ENCODE peak calls at places on chromosomes 5 and 9, in seven cellular contexts. U is H4; N is GM18507; P is NCI-H1092 treated with DMSO at 0.1 percent for 48 hours; Z is mucosa of gallbladder; R is activated naive CD8-positive, alpha-beta T cell treated with anti-CD3 and anti-CD28 coated beads, Interleukin-2, amount 50 U/mL, for 24 hours; V is stimulated activated CD4-positive, alpha-beta T cell treated with anti-CD3 and anti-CD28 coated beads, Interleukin-4, amount 100 ng/mL, for 4 hours. K is an unnamed sample.

GRCh38 chr9:101485873-101486692 is 47.6 kb upstream of the RNF20 start:
- DNase-seq in U (no peak), N (no peak), P (peak), Z (peak), R (peak), V (no peak), K (peak)

GRCh38 chr5:139649082-139649991 is 1.2 kb downstream of the CXXC5 start:
- DNase-seq in U (no peak), N (no peak), P (no peak), Z (no peak), R (no peak), V (no peak), K (peak)

GRCh38 chr5:157566902-157567489 is 8.6 kb downstream of the ADAM19 start:
- DNase-seq in U (no peak), N (no peak), P (no peak), Z (no peak), R (no peak), V (no peak), K (no peak)

GRCh38 chr5:141762790-141763368 is 80.8 kb upstream of the ARAP3 start:
- DNase-seq in U (no peak), N (no peak), P (no peak), Z (no peak), R (no peak), V (no peak), K (no peak)

GRCh38 chr9:137190315-137190853 is 1.9 kb downstream of the SSNA1 start:
- DNase-seq in U (no peak), N (no peak), P (no peak), Z (no peak), R (no peak), V (no peak), K (no peak)

GRCh38 chr9:4833781-4834560 is 41.2 kb downstream of the RCL1 start:
- DNase-seq in U (no peak), N (no peak), P (no peak), Z (no peak), R (no peak), V (no peak), K (no peak)

GRCh38 chr5:15452030-15452429 is 48.0 kb upstream of the FBXL7 start:
- DNase-seq in U (no peak), N (no peak), P (no peak), Z (peak), R (no peak), V (no peak), K (no peak)

GRCh38 chr5:131996210-131997025 is 15.0 kb downstream of the ACSL6 start:
- DNase-seq in U (no peak), N (no peak), P (no peak), Z (peak), R (no peak), V (no peak), K (no peak)

GRCh38 chr9:76651114-76651697 is 113.0 kb upstream of the PCA3 start:
- DNase-seq in U (no peak), N (no peak), P (no peak), Z (no peak), R (no peak), V (no peak), K (no peak)

GRCh38 chr9:112366591-112366990 is 13.3 kb upstream of the HSDL2 start:
- DNase-seq in U (no peak), N (no peak), P (no peak), Z (no peak), R (no peak), V (no peak), K (no peak)

GRCh38 chr5:170327168-170327567 is 29.6 kb upstream of the LCP2 start:
- DNase-seq in U (no peak), N (no peak), P (no peak), Z (no peak), R (no peak), V (no peak), K (no peak)